ENCODE peak calls at places on chromosome 1, in six cellular contexts. One of them, this sample, is unnamed.

GRCh38 chr1:160022330-160023310 is 9.2 kb downstream of the PIGM start:
- DNase-seq in H54: no peak
- DNase-seq in heart left ventricle: no peak
- DNase-seq in CD8-positive, alpha-beta memory T cell: no peak
- DNase-seq in dorsolateral prefrontal cortex: no peak
- DNase-seq in iPS DF 19.7: no peak
- DNase-seq in this sample: no peak

GRCh38 chr1:169873582-169874200 is 20.0 kb downstream of the SCYL3 start:
- DNase-seq in dorsolateral prefrontal cortex: no peak
- DNase-seq in CD8-positive, alpha-beta memory T cell: no peak
- DNase-seq in iPS DF 19.7: no peak
- DNase-seq in H54: no peak
- DNase-seq in heart left ventricle: no peak
- DNase-seq in this sample: no peak

GRCh38 chr1:203129501-203130231 is 2.1 kb downstream of the ADORA1 start:
- DNase-seq in dorsolateral prefrontal cortex: peak; percentile 87
- DNase-seq in CD8-positive, alpha-beta memory T cell: no peak
- DNase-seq in H54: no peak
- DNase-seq in iPS DF 19.7: no peak
- DNase-seq in heart left ventricle: peak; percentile 81
- DNase-seq in this sample: peak; percentile 67

GRCh38 chr1:99759529-99760160 is 6.8 kb downstream of the FRRS1 start:
- DNase-seq in H54: no peak
- DNase-seq in dorsolateral prefrontal cortex: no peak
- DNase-seq in iPS DF 19.7: no peak
- DNase-seq in heart left ventricle: no peak
- DNase-seq in CD8-positive, alpha-beta memory T cell: no peak
- DNase-seq in this sample: no peak

GRCh38 chr1:66439028-66439427 is 94.9 kb upstream of the SGIP1 start:
- DNase-seq in iPS DF 19.7: no peak
- DNase-seq in CD8-positive, alpha-beta memory T cell: no peak
- DNase-seq in dorsolateral prefrontal cortex: no peak
- DNase-seq in heart left ventricle: no peak
- DNase-seq in H54: no peak
- DNase-seq in this sample: no peak

GRCh38 chr1:30323841-30324240 is 399.5 kb downstream of the MATN1 start:
- DNase-seq in CD8-positive, alpha-beta memory T cell: no peak
- DNase-seq in iPS DF 19.7: no peak
- DNase-seq in H54: no peak
- DNase-seq in heart left ventricle: no peak
- DNase-seq in dorsolateral prefrontal cortex: no peak
- DNase-seq in this sample: peak; percentile 15

GRCh38 chr1:158283965-158284364 is 5.8 kb upstream of the CD1C start:
- DNase-seq in CD8-positive, alpha-beta memory T cell: no peak
- DNase-seq in dorsolateral prefrontal cortex: no peak
- DNase-seq in heart left ventricle: no peak
- DNase-seq in iPS DF 19.7: no peak
- DNase-seq in H54: no peak
- DNase-seq in this sample: no peak

GRCh38 chr1:17009706-17010105 is 2.0 kb downstream of the ATP13A2 start:
- DNase-seq in H54: no peak
- DNase-seq in iPS DF 19.7: no peak
- DNase-seq in CD8-positive, alpha-beta memory T cell: no peak
- DNase-seq in heart left ventricle: no peak
- DNase-seq in dorsolateral prefrontal cortex: no peak
- DNase-seq in this sample: no peak

GRCh38 chr1:99580451-99580850 is 65.5 kb upstream of the PALMD start:
- DNase-seq in iPS DF 19.7: no peak
- DNase-seq in H54: no peak
- DNase-seq in dorsolateral prefrontal cortex: no peak
- DNase-seq in CD8-positive, alpha-beta memory T cell: no peak
- DNase-seq in heart left ventricle: peak; percentile 49
- DNase-seq in this sample: no peak

GRCh38 chr1:234713859-234714258 is 103.9 kb upstream of the IRF2BP2 start:
- DNase-seq in heart left ventricle: no peak
- DNase-seq in CD8-positive, alpha-beta memory T cell: no peak
- DNase-seq in H54: no peak
- DNase-seq in dorsolateral prefrontal cortex: no peak
- DNase-seq in iPS DF 19.7: no peak
- DNase-seq in this sample: peak; percentile 17

GRCh38 chr1:43440358-43440757 is 13.4 kb downstream of the HYI start:
- DNase-seq in dorsolateral prefrontal cortex: no peak
- DNase-seq in iPS DF 19.7: no peak
- DNase-seq in heart left ventricle: peak; percentile 8
- DNase-seq in CD8-positive, alpha-beta memory T cell: no peak
- DNase-seq in H54: no peak
- DNase-seq in this sample: peak; percentile 49

GRCh38 chr1:205690122-205690756 is 9.9 kb upstream of the SLC45A3 start:
- DNase-seq in H54: no peak
- DNase-seq in heart left ventricle: no peak
- DNase-seq in dorsolateral prefrontal cortex: no peak
- DNase-seq in iPS DF 19.7: no peak
- DNase-seq in CD8-positive, alpha-beta memory T cell: no peak
- DNase-seq in this sample: no peak

GRCh38 chr1:160836981-160837557 is 25.6 kb downstream of the CD244 start:
- DNase-seq in CD8-positive, alpha-beta memory T cell: no peak
- DNase-seq in heart left ventricle: no peak
- DNase-seq in dorsolateral prefrontal cortex: no peak
- DNase-seq in H54: no peak
- DNase-seq in iPS DF 19.7: no peak
- DNase-seq in this sample: no peak

GRCh38 chr1:78292361-78292760 is 198.4 kb upstream of the PTGFR start:
- DNase-seq in CD8-positive, alpha-beta memory T cell: no peak
- DNase-seq in iPS DF 19.7: no peak
- DNase-seq in dorsolateral prefrontal cortex: no peak
- DNase-seq in heart left ventricle: no peak
- DNase-seq in H54: no peak
- DNase-seq in this sample: no peak

GRCh38 chr1:10622896-10623295 is 148.1 kb downstream of the PEX14 start:
- DNase-seq in heart left ventricle: peak; percentile 10
- DNase-seq in CD8-positive, alpha-beta memory T cell: no peak
- DNase-seq in dorsolateral prefrontal cortex: peak; percentile 7
- DNase-seq in iPS DF 19.7: no peak
- DNase-seq in H54: no peak
- DNase-seq in this sample: peak; percentile 28

GRCh38 chr1:213531369-213532310 is 456.1 kb upstream of the PROX1 start:
- DNase-seq in CD8-positive, alpha-beta memory T cell: no peak
- DNase-seq in heart left ventricle: no peak
- DNase-seq in H54: no peak
- DNase-seq in iPS DF 19.7: no peak
- DNase-seq in dorsolateral prefrontal cortex: no peak
- DNase-seq in this sample: no peak

GRCh38 chr1:28553229-28553930 is 495 bp downstream of the TRNAU1AP start:
- DNase-seq in iPS DF 19.7: no peak
- DNase-seq in H54: peak; percentile 44
- DNase-seq in dorsolateral prefrontal cortex: peak; percentile 32
- DNase-seq in heart left ventricle: peak; percentile 32
- DNase-seq in CD8-positive, alpha-beta memory T cell: peak; percentile 5
- DNase-seq in this sample: peak; percentile 69

GRCh38 chr1:113768916-113769598 is 9.8 kb upstream of the PHTF1 start:
- DNase-seq in CD8-positive, alpha-beta memory T cell: no peak
- DNase-seq in dorsolateral prefrontal cortex: no peak
- DNase-seq in iPS DF 19.7: no peak
- DNase-seq in H54: no peak
- DNase-seq in heart left ventricle: no peak
- DNase-seq in this sample: no peak

GRCh38 chr1:40014812-40015594 is 25.5 kb upstream of the CAP1 start:
- DNase-seq in heart left ventricle: no peak
- DNase-seq in CD8-positive, alpha-beta memory T cell: no peak
- DNase-seq in dorsolateral prefrontal cortex: no peak
- DNase-seq in iPS DF 19.7: no peak
- DNase-seq in H54: peak; percentile 81
- DNase-seq in this sample: no peak

GRCh38 chr1:226117330-226117729 is 54.8 kb downstream of the H3-3A start:
- DNase-seq in dorsolateral prefrontal cortex: no peak
- DNase-seq in CD8-positive, alpha-beta memory T cell: no peak
- DNase-seq in H54: no peak
- DNase-seq in iPS DF 19.7: no peak
- DNase-seq in heart left ventricle: no peak
- DNase-seq in this sample: no peak

GRCh38 chr1:118627435-118627834 is 360.7 kb downstream of the TBX15 start:
- DNase-seq in H54: no peak
- DNase-seq in iPS DF 19.7: no peak
- DNase-seq in heart left ventricle: no peak
- DNase-seq in dorsolateral prefrontal cortex: no peak
- DNase-seq in CD8-positive, alpha-beta memory T cell: no peak
- DNase-seq in this sample: no peak

GRCh38 chr1:164930241-164930640 is 371.3 kb downstream of the PBX1 start:
- DNase-seq in dorsolateral prefrontal cortex: no peak
- DNase-seq in H54: no peak
- DNase-seq in CD8-positive, alpha-beta memory T cell: no peak
- DNase-seq in heart left ventricle: no peak
- DNase-seq in iPS DF 19.7: no peak
- DNase-seq in this sample: no peak

GRCh38 chr1:30755334-30755733 is 2.2 kb downstream of the LAPTM5 start:
- DNase-seq in iPS DF 19.7: no peak
- DNase-seq in dorsolateral prefrontal cortex: no peak
- DNase-seq in heart left ventricle: no peak
- DNase-seq in CD8-positive, alpha-beta memory T cell: no peak
- DNase-seq in H54: no peak
- DNase-seq in this sample: no peak

GRCh38 chr1:116168277-116169032 is 57.3 kb downstream of the MAB21L3 start:
- DNase-seq in heart left ventricle: peak; percentile 87
- DNase-seq in H54: peak; percentile 35
- DNase-seq in iPS DF 19.7: no peak
- DNase-seq in dorsolateral prefrontal cortex: peak; percentile 76
- DNase-seq in CD8-positive, alpha-beta memory T cell: peak; percentile 79
- DNase-seq in this sample: peak; percentile 91

GRCh38 chr1:94418664-94419655 is 771 bp downstream of the ABCD3 start:
- DNase-seq in H54: no peak
- DNase-seq in CD8-positive, alpha-beta memory T cell: no peak
- DNase-seq in heart left ventricle: peak; percentile 55
- DNase-seq in iPS DF 19.7: no peak
- DNase-seq in dorsolateral prefrontal cortex: no peak
- DNase-seq in this sample: peak; percentile 68

This sample was measured in sciatic nerve.